ENCODE peak calls at places on chromosomes 7 and 10, in nine cellular contexts. N is dorsolateral prefrontal cortex, X is lung, U is GM23248, Q is bronchial epithelial cell, I is NCI-H460, L is fibroblast of the conjunctiva, T is suprapubic skin, Y is activated T-cell treated with anti-CD3 and anti-CD28 coated beads for 1 hour. A is an unnamed sample.

GRCh38 chr7:471866-472639 is 47.6 kb downstream of the PDGFA start:
- DNase-seq in X (no peak), I (no peak), Q (peak; percentile 89), T (peak; percentile 75), U (peak; percentile 88), Y (no peak), N (peak; percentile 18), L (no peak), A (peak; percentile 3)

GRCh38 chr7:30412810-30413504 is 65.6 kb downstream of the NOD1 start:
- DNase-seq in L (peak; percentile 73), Y (no peak), T (no peak), N (no peak), U (peak; percentile 90), X (no peak), Q (peak; percentile 75), I (peak; percentile 83), A (peak; percentile 38)

GRCh38 chr10:77853256-77853655 is 73.3 kb downstream of the DLG5 start:
- DNase-seq in I (no peak), Y (no peak), L (no peak), X (no peak), T (no peak), Q (no peak), U (no peak), N (no peak), A (no peak)

GRCh38 chr7:42180806-42181205 is 56.2 kb downstream of the GLI3 start:
- DNase-seq in I (no peak), N (no peak), T (no peak), Y (no peak), U (no peak), X (no peak), Q (no peak), L (peak; percentile 56), A (no peak)

GRCh38 chr7:29071203-29071804 is 75.0 kb downstream of the CPVL start:
- DNase-seq in L (no peak), Q (no peak), X (no peak), N (no peak), Y (no peak), I (no peak), U (no peak), T (no peak), A (no peak)

GRCh38 chr10:130756651-130757050 is 554.9 kb downstream of the TCERG1L start:
- DNase-seq in N (no peak), Q (no peak), Y (no peak), I (no peak), U (no peak), L (no peak), T (peak; percentile 54), X (no peak), A (no peak)

GRCh38 chr10:86730227-86730626 is 26.2 kb upstream of the BMPR1A start:
- DNase-seq in Y (no peak), Q (no peak), X (no peak), I (no peak), N (no peak), L (no peak), U (no peak), T (no peak), A (peak; percentile 69)

GRCh38 chr7:2657920-2658671 is 26.3 kb downstream of the TTYH3 start:
- DNase-seq in U (no peak), Q (no peak), Y (no peak), T (no peak), I (no peak), N (no peak), X (no peak), L (no peak), A (no peak)

GRCh38 chr7:135253851-135254815 is 20.5 kb downstream of the STRA8 start:
- DNase-seq in X (peak; percentile 73), Y (no peak), T (no peak), Q (peak; percentile 80), L (peak; percentile 43), U (peak; percentile 89), N (peak; percentile 58), I (peak; percentile 48), A (peak; percentile 25)

A was measured in BE2C.